ENCODE peak calls at places on chromosomes 7 and 10, in ten cellular contexts. U is ovary, Q is suprapubic skin, T is K562, O is transverse colon, J is stomach, Y is HepG2, M is tibial nerve, R is sigmoid colon, I is H1. N is an unnamed sample. For H3K36me3, the result is how much of the 10 kb centered on the place peaks cover.

GRCh38 chr10:19302117-19302516 is 253.5 kb downstream of the MALRD1 start:
- DNase-seq in U (no peak), Q (no peak), T (no peak), O (no peak), J (no peak), Y (no peak), M (no peak), R (no peak), I (no peak), N (no peak)

GRCh38 chr10:117322258-117322657 is 53.0 kb downstream of the PDZD8 start:
- DNase-seq in U (no peak), Q (no peak), T (no peak), O (no peak), J (no peak), Y (no peak), M (no peak), R (no peak), I (no peak), N (no peak)

GRCh38 chr7:24963218-24963617 is 16.8 kb downstream of the OSBPL3 start:
- DNase-seq in U (no peak), Q (peak), T (no peak), O (peak), J (peak), Y (no peak), M (peak), R (peak), I (no peak), N (no peak)

GRCh38 chr10:16751244-16751643 is 66.0 kb downstream of the RSU1 start:
- DNase-seq in U (no peak), Q (no peak), T (no peak), O (no peak), J (no peak), Y (no peak), M (no peak), R (no peak), I (no peak), N (no peak)

GRCh38 chr7:23759556-23760391 is 49.8 kb downstream of the STK31 start:
- DNase-seq in U (no peak), Q (no peak), T (no peak), O (no peak), J (peak), Y (no peak), M (no peak), R (no peak), I (no peak), N (no peak)

GRCh38 chr10:93309062-93309461 is 173.1 kb downstream of the MYOF start:
- DNase-seq in U (no peak), Q (no peak), T (no peak), O (no peak), J (no peak), Y (no peak), M (no peak), R (no peak), I (no peak), N (no peak)

GRCh38 chr7:92785923-92786322 is 50.5 kb downstream of the CDK6 start:
- DNase-seq in U (no peak), Q (no peak), T (no peak), O (no peak), J (no peak), Y (no peak), M (no peak), R (peak), I (no peak), N (no peak)

GRCh38 chr10:79084012-79084971 is 15.5 kb downstream of the ZMIZ1 start:
- DNase-seq in U (peak), Q (peak), T (peak), O (peak), J (peak), Y (peak), M (peak), R (peak), I (no peak), N (no peak)

GRCh38 chr10:69088801-69089501 is 1.0 kb downstream of the SRGN start:
- DNase-seq in U (no peak), Q (no peak), T (peak), O (no peak), J (no peak), Y (no peak), M (no peak), R (no peak), I (no peak), N (no peak)
- TF ChIP-seq POLR2A in U (no peak), Q (no peak), T (peak), O (peak), J (no peak), Y (no peak), M (peak), R (peak), I (no peak), N (peak)

DNA sequence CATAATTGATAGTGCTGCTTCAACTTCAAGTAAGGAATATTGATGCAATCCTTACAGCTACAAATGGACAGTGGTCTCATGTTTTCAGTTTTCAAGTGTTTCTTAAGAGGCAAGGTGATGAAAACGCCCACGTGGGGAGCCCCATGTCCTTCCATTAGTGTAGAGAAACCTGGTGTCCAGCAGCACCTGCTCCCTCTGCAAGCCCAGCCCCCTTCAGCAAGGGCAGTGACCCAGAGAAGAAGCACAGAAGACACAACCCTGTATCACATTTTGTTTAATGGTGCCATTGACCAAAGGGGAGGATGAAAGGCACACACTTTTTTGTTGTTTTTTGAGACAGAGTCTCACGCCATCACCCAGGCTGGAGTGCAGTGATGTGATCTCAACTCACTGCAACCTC is 143.7 kb downstream of the EGFR start:
- DNase-seq in U (no peak), Q (no peak), T (no peak), O (no peak), J (no peak), Y (no peak), M (no peak), R (no peak), I (no peak), N (no peak)
- H3K36me3 ChIP-seq in U (under half), Q (half or more), T (under half), O (under half), J (half or more), Y (under half), M (under half), R (half or more), I (under half), N (under half)

GRCh38 chr7:128197989-128198580 is 43.0 kb upstream of the LEP start:
- DNase-seq in U (no peak), Q (no peak), T (no peak), O (no peak), J (no peak), Y (no peak), M (no peak), R (no peak), I (no peak), N (no peak)

GRCh38 chr7:128201067-128201689 is 39.9 kb upstream of the LEP start:
- DNase-seq in U (no peak), Q (no peak), T (peak), O (no peak), J (no peak), Y (no peak), M (no peak), R (no peak), I (no peak), N (no peak)

GRCh38 chr7:128201690-128202085 is 39.4 kb upstream of the LEP start:
- DNase-seq in U (no peak), Q (no peak), T (no peak), O (no peak), J (no peak), Y (no peak), M (no peak), R (no peak), I (no peak), N (no peak)

GRCh38 chr7:128202287-128202957 is 38.7 kb upstream of the LEP start:
- DNase-seq in U (no peak), Q (no peak), T (no peak), O (no peak), J (no peak), Y (no peak), M (no peak), R (no peak), I (no peak), N (no peak)

GRCh38 chr7:128200376-128200775 is 40.7 kb upstream of the LEP start:
- DNase-seq in U (no peak), Q (no peak), T (no peak), O (no peak), J (no peak), Y (no peak), M (no peak), R (no peak), I (no peak), N (peak)
- TF ChIP-seq EP300 in U (no peak), Q (no peak), T (no peak), O (no peak), J (no peak), Y (no peak), M (no peak), R (no peak), I (no peak), N (no peak)

GRCh38 chr10:102151774-102152544 is at the start of gene NOLC1:
- DNase-seq in U (peak), Q (peak), T (peak), O (peak), J (peak), Y (peak), M (peak), R (peak), I (peak), N (peak)
- TF ChIP-seq POLR2A in U (peak), Q (no peak), T (peak), O (peak), J (peak), Y (peak), M (peak), R (peak), I (peak), N (peak)

DNA sequence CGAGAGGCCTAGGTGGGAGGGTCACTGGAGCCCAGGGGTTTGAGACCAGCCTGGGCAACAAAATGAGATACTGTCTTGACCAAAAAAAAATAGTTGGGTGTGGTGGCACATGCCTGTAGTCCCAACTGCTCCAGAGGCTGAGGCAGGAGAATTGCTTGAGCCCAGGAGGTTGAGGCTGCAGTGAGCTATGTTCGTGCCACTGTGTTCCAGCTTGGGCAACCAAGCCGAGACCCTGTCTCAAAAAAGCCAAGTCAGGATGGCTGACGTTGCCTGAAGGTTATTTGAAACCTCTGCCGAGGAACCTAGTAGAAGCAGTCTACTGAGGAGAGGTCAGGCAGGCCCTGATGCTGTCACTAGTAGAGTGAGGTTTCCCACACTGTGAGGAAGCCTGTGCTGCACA is 22.8 kb downstream of the DNAJB6 start:
- DNase-seq in U (no peak), Q (peak), T (peak), O (no peak), J (no peak), Y (no peak), M (no peak), R (no peak), I (no peak), N (no peak)
- H3K36me3 ChIP-seq in U (under half), Q (half or more), T (half or more), O (under half), J (half or more), Y (under half), M (under half), R (half or more), I (half or more), N (under half)

GRCh38 chr7:99380032-99380822 is 5.7 kb downstream of the ARPC1B start:
- DNase-seq in U (no peak), Q (no peak), T (peak), O (peak), J (no peak), Y (no peak), M (peak), R (no peak), I (no peak), N (no peak)
- TF ChIP-seq EP300 in U (no peak), Q (no peak), T (peak), O (no peak), J (no peak), Y (no peak), M (peak), R (no peak), I (no peak), N (no peak)

DNA sequence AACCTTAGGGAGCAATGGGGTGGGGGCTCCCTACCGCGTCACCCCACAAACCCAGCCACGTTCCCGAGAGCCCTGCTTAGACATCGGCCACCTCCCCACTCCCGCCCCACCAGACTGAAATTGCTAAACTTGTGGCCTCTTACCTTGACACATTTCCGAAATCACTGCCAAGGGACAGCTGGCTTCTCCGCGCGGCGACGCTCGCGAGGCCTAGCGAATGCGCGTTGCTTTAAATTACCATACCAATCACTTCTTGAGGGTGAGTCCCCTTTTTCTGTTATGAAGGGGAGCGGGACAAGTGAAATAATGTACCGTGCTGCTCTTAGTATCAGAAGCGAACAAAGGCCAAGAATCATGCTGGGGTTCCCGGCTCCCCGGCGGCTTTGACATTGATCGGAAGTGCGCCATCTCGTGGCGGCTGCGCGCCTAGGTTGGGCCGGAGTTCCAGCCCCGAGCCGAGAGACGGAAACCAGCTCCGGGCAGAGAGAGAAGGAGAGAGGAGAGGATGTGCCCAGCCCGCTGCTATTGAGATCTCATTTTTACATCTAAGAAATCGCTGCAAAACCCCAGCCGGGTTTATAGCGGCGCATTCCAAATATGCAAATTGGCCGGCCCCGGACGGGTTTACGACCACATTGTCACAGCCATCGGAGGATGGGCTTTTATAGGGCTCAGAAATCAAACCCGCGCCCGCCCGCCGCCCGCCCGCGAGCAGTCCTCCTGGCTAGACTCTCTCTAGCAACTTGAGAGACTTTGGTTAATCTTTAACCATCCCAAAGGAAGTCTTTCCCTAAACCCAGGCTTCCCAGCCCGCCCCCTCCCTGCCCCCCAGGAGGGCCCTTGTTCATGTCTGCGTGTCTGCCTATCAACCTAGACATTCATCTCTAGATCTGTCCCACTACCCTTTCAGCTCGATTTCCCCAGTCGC is 5.3 kb downstream of the HOXA11 start:
- DNase-seq in U (peak), Q (peak), T (peak), O (peak), J (peak), Y (peak), M (peak), R (peak), I (no peak), N (peak)
- TF ChIP-seq POLR2A in U (no peak), Q (no peak), T (no peak), O (peak), J (no peak), Y (no peak), M (no peak), R (peak), I (no peak), N (no peak)

GRCh38 chr7:100107125-100107737 is 5.8 kb downstream of the AP4M1 start:
- DNase-seq in U (no peak), Q (no peak), T (peak), O (no peak), J (no peak), Y (no peak), M (no peak), R (no peak), I (no peak), N (no peak)
- H3K36me3 ChIP-seq in U (under half), Q (half or more), T (half or more), O (under half), J (half or more), Y (under half), M (under half), R (half or more), I (under half), N (half or more)